ENCODE peak calls at places on chromosomes 13 and 19, in ten cellular contexts. One of them, this sample, is unnamed.

GRCh38 chr13:52359534-52359933 is 46.4 kb downstream of the THSD1 start:
- DNase-seq in lung: no peak
- DNase-seq in thoracic aorta: no peak
- DNase-seq in RPMI7951: no peak
- DNase-seq in HT-29: no peak
- DNase-seq in stimulated activated CD4-positive, alpha-beta T cell treated with anti-CD3 and anti-CD28 coated beads, Interleukin-2, amount 100 ng/mL, for 48 hours: no peak
- DNase-seq in uterus: no peak
- DNase-seq in SK-MEL-5: no peak
- DNase-seq in posterior cingulate gyrus: no peak
- DNase-seq in T-cell: no peak
- DNase-seq in this sample: no peak

GRCh38 chr13:99227909-99228688 is 27.4 kb downstream of the UBAC2 start:
- DNase-seq in lung: no peak
- DNase-seq in uterus: no peak
- DNase-seq in SK-MEL-5: no peak
- DNase-seq in HT-29: no peak
- DNase-seq in T-cell: no peak
- DNase-seq in RPMI7951: peak
- DNase-seq in stimulated activated CD4-positive, alpha-beta T cell treated with anti-CD3 and anti-CD28 coated beads, Interleukin-2, amount 100 ng/mL, for 48 hours: no peak
- DNase-seq in posterior cingulate gyrus: no peak
- DNase-seq in thoracic aorta: no peak
- DNase-seq in this sample: no peak

GRCh38 chr13:38952827-38953226 is 37.8 kb downstream of the STOML3 start:
- DNase-seq in posterior cingulate gyrus: no peak
- DNase-seq in RPMI7951: no peak
- DNase-seq in HT-29: peak
- DNase-seq in uterus: no peak
- DNase-seq in SK-MEL-5: no peak
- DNase-seq in T-cell: no peak
- DNase-seq in lung: no peak
- DNase-seq in thoracic aorta: no peak
- DNase-seq in stimulated activated CD4-positive, alpha-beta T cell treated with anti-CD3 and anti-CD28 coated beads, Interleukin-2, amount 100 ng/mL, for 48 hours: no peak
- DNase-seq in this sample: no peak

GRCh38 chr13:111572956-111573355 is 252.5 kb downstream of the TEX29 start:
- DNase-seq in RPMI7951: no peak
- DNase-seq in stimulated activated CD4-positive, alpha-beta T cell treated with anti-CD3 and anti-CD28 coated beads, Interleukin-2, amount 100 ng/mL, for 48 hours: no peak
- DNase-seq in T-cell: no peak
- DNase-seq in HT-29: no peak
- DNase-seq in SK-MEL-5: no peak
- DNase-seq in lung: no peak
- DNase-seq in thoracic aorta: no peak
- DNase-seq in posterior cingulate gyrus: no peak
- DNase-seq in uterus: no peak
- DNase-seq in this sample: no peak

GRCh38 chr19:2983351-2984195 is 6.2 kb downstream of the TLE6 start:
- DNase-seq in stimulated activated CD4-positive, alpha-beta T cell treated with anti-CD3 and anti-CD28 coated beads, Interleukin-2, amount 100 ng/mL, for 48 hours: no peak
- DNase-seq in posterior cingulate gyrus: peak
- DNase-seq in thoracic aorta: no peak
- DNase-seq in HT-29: peak
- DNase-seq in lung: no peak
- DNase-seq in uterus: peak
- DNase-seq in T-cell: no peak
- DNase-seq in RPMI7951: peak
- DNase-seq in SK-MEL-5: no peak
- DNase-seq in this sample: peak

GRCh38 chr19:47112166-47112663 is 1.4 kb downstream of the ZC3H4 start:
- DNase-seq in posterior cingulate gyrus: peak
- DNase-seq in SK-MEL-5: peak
- DNase-seq in lung: peak
- DNase-seq in HT-29: peak
- DNase-seq in uterus: peak
- DNase-seq in stimulated activated CD4-positive, alpha-beta T cell treated with anti-CD3 and anti-CD28 coated beads, Interleukin-2, amount 100 ng/mL, for 48 hours: peak
- DNase-seq in T-cell: peak
- DNase-seq in thoracic aorta: no peak
- DNase-seq in RPMI7951: peak
- DNase-seq in this sample: no peak

GRCh38 chr13:101490400-101491015 is 38.0 kb downstream of the ITGBL1 start:
- DNase-seq in T-cell: no peak
- DNase-seq in SK-MEL-5: no peak
- DNase-seq in posterior cingulate gyrus: no peak
- DNase-seq in lung: no peak
- DNase-seq in HT-29: peak
- DNase-seq in RPMI7951: peak
- DNase-seq in uterus: no peak
- DNase-seq in thoracic aorta: no peak
- DNase-seq in stimulated activated CD4-positive, alpha-beta T cell treated with anti-CD3 and anti-CD28 coated beads, Interleukin-2, amount 100 ng/mL, for 48 hours: no peak
- DNase-seq in this sample: no peak

GRCh38 chr19:38284422-38284821 is 19.6 kb upstream of the C19orf33 start:
- DNase-seq in SK-MEL-5: no peak
- DNase-seq in HT-29: no peak
- DNase-seq in T-cell: no peak
- DNase-seq in uterus: no peak
- DNase-seq in RPMI7951: no peak
- DNase-seq in stimulated activated CD4-positive, alpha-beta T cell treated with anti-CD3 and anti-CD28 coated beads, Interleukin-2, amount 100 ng/mL, for 48 hours: no peak
- DNase-seq in lung: no peak
- DNase-seq in thoracic aorta: no peak
- DNase-seq in posterior cingulate gyrus: no peak
- DNase-seq in this sample: no peak

GRCh38 chr13:110005563-110005962 is 219.2 kb upstream of the IRS2 start:
- DNase-seq in SK-MEL-5: no peak
- DNase-seq in lung: no peak
- DNase-seq in thoracic aorta: no peak
- DNase-seq in T-cell: no peak
- DNase-seq in RPMI7951: peak
- DNase-seq in posterior cingulate gyrus: no peak
- DNase-seq in HT-29: no peak
- DNase-seq in uterus: no peak
- DNase-seq in stimulated activated CD4-positive, alpha-beta T cell treated with anti-CD3 and anti-CD28 coated beads, Interleukin-2, amount 100 ng/mL, for 48 hours: no peak
- DNase-seq in this sample: no peak

GRCh38 chr19:46783670-46784069 is 4.7 kb downstream of the SLC1A5 start:
- DNase-seq in posterior cingulate gyrus: no peak
- DNase-seq in stimulated activated CD4-positive, alpha-beta T cell treated with anti-CD3 and anti-CD28 coated beads, Interleukin-2, amount 100 ng/mL, for 48 hours: no peak
- DNase-seq in SK-MEL-5: no peak
- DNase-seq in thoracic aorta: no peak
- DNase-seq in lung: no peak
- DNase-seq in HT-29: no peak
- DNase-seq in RPMI7951: no peak
- DNase-seq in T-cell: no peak
- DNase-seq in uterus: no peak
- DNase-seq in this sample: no peak

GRCh38 chr19:10408511-10409291 is 5.4 kb upstream of the CDC37 start:
- DNase-seq in posterior cingulate gyrus: peak
- DNase-seq in uterus: no peak
- DNase-seq in stimulated activated CD4-positive, alpha-beta T cell treated with anti-CD3 and anti-CD28 coated beads, Interleukin-2, amount 100 ng/mL, for 48 hours: peak
- DNase-seq in T-cell: peak
- DNase-seq in SK-MEL-5: no peak
- DNase-seq in HT-29: no peak
- DNase-seq in thoracic aorta: no peak
- DNase-seq in lung: no peak
- DNase-seq in RPMI7951: no peak
- DNase-seq in this sample: no peak

GRCh38 chr19:49949735-49950589 is 11.0 kb downstream of the SIGLEC11 start:
- DNase-seq in posterior cingulate gyrus: no peak
- DNase-seq in lung: no peak
- DNase-seq in T-cell: no peak
- DNase-seq in SK-MEL-5: no peak
- DNase-seq in HT-29: no peak
- DNase-seq in uterus: no peak
- DNase-seq in stimulated activated CD4-positive, alpha-beta T cell treated with anti-CD3 and anti-CD28 coated beads, Interleukin-2, amount 100 ng/mL, for 48 hours: no peak
- DNase-seq in thoracic aorta: no peak
- DNase-seq in RPMI7951: no peak
- DNase-seq in this sample: no peak

GRCh38 chr19:51980116-51980736 is 6.4 kb downstream of the ZNF350 start:
- DNase-seq in uterus: no peak
- DNase-seq in T-cell: no peak
- DNase-seq in SK-MEL-5: no peak
- DNase-seq in HT-29: no peak
- DNase-seq in posterior cingulate gyrus: no peak
- DNase-seq in RPMI7951: no peak
- DNase-seq in stimulated activated CD4-positive, alpha-beta T cell treated with anti-CD3 and anti-CD28 coated beads, Interleukin-2, amount 100 ng/mL, for 48 hours: no peak
- DNase-seq in thoracic aorta: no peak
- DNase-seq in lung: no peak
- DNase-seq in this sample: no peak

GRCh38 chr13:27080018-27080948 is 91.3 kb downstream of the USP12 start:
- DNase-seq in posterior cingulate gyrus: no peak
- DNase-seq in lung: no peak
- DNase-seq in RPMI7951: no peak
- DNase-seq in stimulated activated CD4-positive, alpha-beta T cell treated with anti-CD3 and anti-CD28 coated beads, Interleukin-2, amount 100 ng/mL, for 48 hours: no peak
- DNase-seq in SK-MEL-5: no peak
- DNase-seq in HT-29: no peak
- DNase-seq in uterus: no peak
- DNase-seq in thoracic aorta: no peak
- DNase-seq in T-cell: no peak
- DNase-seq in this sample: no peak

GRCh38 chr19:51070334-51070886 is 5.5 kb upstream of the KLK13 start:
- DNase-seq in SK-MEL-5: no peak
- DNase-seq in stimulated activated CD4-positive, alpha-beta T cell treated with anti-CD3 and anti-CD28 coated beads, Interleukin-2, amount 100 ng/mL, for 48 hours: no peak
- DNase-seq in RPMI7951: no peak
- DNase-seq in lung: no peak
- DNase-seq in thoracic aorta: no peak
- DNase-seq in HT-29: no peak
- DNase-seq in uterus: no peak
- DNase-seq in T-cell: no peak
- DNase-seq in posterior cingulate gyrus: no peak
- DNase-seq in this sample: no peak

GRCh38 chr13:24670927-24671326 is 9.3 kb upstream of the ATP12A start:
- DNase-seq in SK-MEL-5: peak
- DNase-seq in HT-29: peak
- DNase-seq in stimulated activated CD4-positive, alpha-beta T cell treated with anti-CD3 and anti-CD28 coated beads, Interleukin-2, amount 100 ng/mL, for 48 hours: no peak
- DNase-seq in RPMI7951: peak
- DNase-seq in lung: no peak
- DNase-seq in thoracic aorta: no peak
- DNase-seq in uterus: no peak
- DNase-seq in posterior cingulate gyrus: no peak
- DNase-seq in T-cell: no peak
- DNase-seq in this sample: no peak

GRCh38 chr13:19862511-19863313 is 737 bp downstream of the ZMYM5 start:
- DNase-seq in T-cell: peak
- DNase-seq in stimulated activated CD4-positive, alpha-beta T cell treated with anti-CD3 and anti-CD28 coated beads, Interleukin-2, amount 100 ng/mL, for 48 hours: peak
- DNase-seq in uterus: peak
- DNase-seq in lung: peak
- DNase-seq in SK-MEL-5: peak
- DNase-seq in thoracic aorta: no peak
- DNase-seq in HT-29: peak
- DNase-seq in posterior cingulate gyrus: peak
- DNase-seq in RPMI7951: peak
- DNase-seq in this sample: no peak

GRCh38 chr19:15989889-15990288 is 41.1 kb downstream of the OR10H4 start:
- DNase-seq in uterus: no peak
- DNase-seq in posterior cingulate gyrus: no peak
- DNase-seq in T-cell: no peak
- DNase-seq in thoracic aorta: no peak
- DNase-seq in HT-29: no peak
- DNase-seq in lung: no peak
- DNase-seq in SK-MEL-5: no peak
- DNase-seq in RPMI7951: no peak
- DNase-seq in stimulated activated CD4-positive, alpha-beta T cell treated with anti-CD3 and anti-CD28 coated beads, Interleukin-2, amount 100 ng/mL, for 48 hours: no peak
- DNase-seq in this sample: no peak

GRCh38 chr19:13208131-13208963 is 58.1 kb downstream of the IER2 start:
- DNase-seq in thoracic aorta: no peak
- DNase-seq in T-cell: peak
- DNase-seq in RPMI7951: peak
- DNase-seq in lung: peak
- DNase-seq in uterus: peak
- DNase-seq in SK-MEL-5: no peak
- DNase-seq in stimulated activated CD4-positive, alpha-beta T cell treated with anti-CD3 and anti-CD28 coated beads, Interleukin-2, amount 100 ng/mL, for 48 hours: peak
- DNase-seq in posterior cingulate gyrus: no peak
- DNase-seq in HT-29: no peak
- DNase-seq in this sample: no peak

GRCh38 chr13:46683879-46684278 is 113.1 kb downstream of the ESD start:
- DNase-seq in posterior cingulate gyrus: no peak
- DNase-seq in HT-29: no peak
- DNase-seq in uterus: no peak
- DNase-seq in stimulated activated CD4-positive, alpha-beta T cell treated with anti-CD3 and anti-CD28 coated beads, Interleukin-2, amount 100 ng/mL, for 48 hours: no peak
- DNase-seq in T-cell: no peak
- DNase-seq in thoracic aorta: no peak
- DNase-seq in SK-MEL-5: no peak
- DNase-seq in RPMI7951: peak
- DNase-seq in lung: no peak
- DNase-seq in this sample: no peak

GRCh38 chr19:56759531-56759930 is 81.0 kb downstream of the PEG3 start:
- DNase-seq in RPMI7951: no peak
- DNase-seq in HT-29: no peak
- DNase-seq in uterus: no peak
- DNase-seq in posterior cingulate gyrus: no peak
- DNase-seq in thoracic aorta: no peak
- DNase-seq in stimulated activated CD4-positive, alpha-beta T cell treated with anti-CD3 and anti-CD28 coated beads, Interleukin-2, amount 100 ng/mL, for 48 hours: no peak
- DNase-seq in T-cell: no peak
- DNase-seq in SK-MEL-5: no peak
- DNase-seq in lung: no peak
- DNase-seq in this sample: no peak

GRCh38 chr13:21638319-21639282 is 32.3 kb upstream of the FGF9 start:
- DNase-seq in uterus: peak
- DNase-seq in thoracic aorta: no peak
- DNase-seq in SK-MEL-5: peak
- DNase-seq in T-cell: no peak
- DNase-seq in lung: no peak
- DNase-seq in RPMI7951: peak
- DNase-seq in HT-29: peak
- DNase-seq in posterior cingulate gyrus: no peak
- DNase-seq in stimulated activated CD4-positive, alpha-beta T cell treated with anti-CD3 and anti-CD28 coated beads, Interleukin-2, amount 100 ng/mL, for 48 hours: peak
- DNase-seq in this sample: no peak

GRCh38 chr19:55118401-55118991 is 1.1 kb upstream of the PPP1R12C start:
- DNase-seq in T-cell: no peak
- DNase-seq in SK-MEL-5: no peak
- DNase-seq in uterus: no peak
- DNase-seq in lung: peak
- DNase-seq in RPMI7951: no peak
- DNase-seq in HT-29: no peak
- DNase-seq in thoracic aorta: no peak
- DNase-seq in stimulated activated CD4-positive, alpha-beta T cell treated with anti-CD3 and anti-CD28 coated beads, Interleukin-2, amount 100 ng/mL, for 48 hours: no peak
- DNase-seq in posterior cingulate gyrus: peak
- DNase-seq in this sample: no peak

GRCh38 chr19:6228523-6229215 is 51.1 kb downstream of the MLLT1 start:
- DNase-seq in SK-MEL-5: no peak
- DNase-seq in stimulated activated CD4-positive, alpha-beta T cell treated with anti-CD3 and anti-CD28 coated beads, Interleukin-2, amount 100 ng/mL, for 48 hours: no peak
- DNase-seq in RPMI7951: no peak
- DNase-seq in uterus: no peak
- DNase-seq in lung: no peak
- DNase-seq in thoracic aorta: no peak
- DNase-seq in T-cell: no peak
- DNase-seq in HT-29: no peak
- DNase-seq in posterior cingulate gyrus: no peak
- DNase-seq in this sample: no peak

GRCh38 chr13:110287031-110287828 is 19.7 kb downstream of the COL4A1 start:
- DNase-seq in T-cell: no peak
- DNase-seq in lung: no peak
- DNase-seq in stimulated activated CD4-positive, alpha-beta T cell treated with anti-CD3 and anti-CD28 coated beads, Interleukin-2, amount 100 ng/mL, for 48 hours: no peak
- DNase-seq in uterus: no peak
- DNase-seq in posterior cingulate gyrus: no peak
- DNase-seq in HT-29: no peak
- DNase-seq in thoracic aorta: no peak
- DNase-seq in SK-MEL-5: no peak
- DNase-seq in RPMI7951: peak
- DNase-seq in this sample: peak

GRCh38 chr13:20902438-20903163 is at the start of gene XPO4:
- DNase-seq in uterus: peak
- DNase-seq in HT-29: peak
- DNase-seq in lung: peak
- DNase-seq in T-cell: peak
- DNase-seq in posterior cingulate gyrus: peak
- DNase-seq in RPMI7951: peak
- DNase-seq in stimulated activated CD4-positive, alpha-beta T cell treated with anti-CD3 and anti-CD28 coated beads, Interleukin-2, amount 100 ng/mL, for 48 hours: peak
- DNase-seq in SK-MEL-5: peak
- DNase-seq in thoracic aorta: peak
- DNase-seq in this sample: peak

GRCh38 chr19:58543826-58544590 is at the start of gene TRIM28:
- DNase-seq in SK-MEL-5: peak
- DNase-seq in stimulated activated CD4-positive, alpha-beta T cell treated with anti-CD3 and anti-CD28 coated beads, Interleukin-2, amount 100 ng/mL, for 48 hours: peak
- DNase-seq in posterior cingulate gyrus: peak
- DNase-seq in HT-29: peak
- DNase-seq in uterus: peak
- DNase-seq in RPMI7951: peak
- DNase-seq in T-cell: peak
- DNase-seq in thoracic aorta: peak
- DNase-seq in lung: peak
- DNase-seq in this sample: peak

GRCh38 chr19:46935066-46935663 is 74.4 kb downstream of the ARHGAP35 start:
- DNase-seq in stimulated activated CD4-positive, alpha-beta T cell treated with anti-CD3 and anti-CD28 coated beads, Interleukin-2, amount 100 ng/mL, for 48 hours: no peak
- DNase-seq in uterus: no peak
- DNase-seq in T-cell: no peak
- DNase-seq in lung: no peak
- DNase-seq in SK-MEL-5: no peak
- DNase-seq in thoracic aorta: no peak
- DNase-seq in HT-29: no peak
- DNase-seq in posterior cingulate gyrus: no peak
- DNase-seq in RPMI7951: no peak
- DNase-seq in this sample: no peak

This sample was measured in ascending aorta.